ENCODE peak calls at places on chromosomes 6 and 20, in seven cellular contexts. One of them, this sample, is unnamed.

GRCh38 chr6:143501851-143502250 is 9.7 kb downstream of the FUCA2 start:
- DNase-seq in cardiac muscle cell: no peak
- DNase-seq in astrocyte: no peak
- DNase-seq in GM12865: no peak
- DNase-seq in right atrium auricular region: no peak
- DNase-seq in central memory CD4-positive, alpha-beta T cell: no peak
- DNase-seq in Peyer's patch: no peak
- DNase-seq in this sample: no peak

GRCh38 chr20:17909745-17910345 is 58.7 kb downstream of the SNX5 start:
- DNase-seq in cardiac muscle cell: no peak
- DNase-seq in central memory CD4-positive, alpha-beta T cell: no peak
- DNase-seq in Peyer's patch: no peak
- DNase-seq in GM12865: no peak
- DNase-seq in right atrium auricular region: no peak
- DNase-seq in astrocyte: peak
- DNase-seq in this sample: no peak

GRCh38 chr6:47135772-47136171 is 93.6 kb upstream of the ADGRF1 start:
- DNase-seq in astrocyte: peak
- DNase-seq in cardiac muscle cell: no peak
- DNase-seq in GM12865: no peak
- DNase-seq in central memory CD4-positive, alpha-beta T cell: no peak
- DNase-seq in Peyer's patch: no peak
- DNase-seq in right atrium auricular region: no peak
- DNase-seq in this sample: no peak

GRCh38 chr6:107235007-107235406 is 119.7 kb upstream of the BEND3 start:
- DNase-seq in Peyer's patch: no peak
- DNase-seq in central memory CD4-positive, alpha-beta T cell: no peak
- DNase-seq in GM12865: no peak
- DNase-seq in right atrium auricular region: no peak
- DNase-seq in astrocyte: no peak
- DNase-seq in cardiac muscle cell: no peak
- DNase-seq in this sample: no peak

GRCh38 chr20:53708129-53708968 is 114.7 kb upstream of the ZNF217 start:
- DNase-seq in astrocyte: peak
- DNase-seq in cardiac muscle cell: no peak
- DNase-seq in central memory CD4-positive, alpha-beta T cell: peak
- DNase-seq in Peyer's patch: no peak
- DNase-seq in right atrium auricular region: no peak
- DNase-seq in GM12865: peak
- DNase-seq in this sample: no peak

GRCh38 chr6:117265425-117266266 is at the start of gene VGLL2:
- DNase-seq in GM12865: no peak
- DNase-seq in central memory CD4-positive, alpha-beta T cell: no peak
- DNase-seq in cardiac muscle cell: peak
- DNase-seq in Peyer's patch: no peak
- DNase-seq in astrocyte: peak
- DNase-seq in right atrium auricular region: peak
- DNase-seq in this sample: no peak

GRCh38 chr20:50242863-50243609 is 52.4 kb downstream of the CEBPB start:
- DNase-seq in right atrium auricular region: no peak
- DNase-seq in GM12865: no peak
- DNase-seq in astrocyte: peak
- DNase-seq in central memory CD4-positive, alpha-beta T cell: no peak
- DNase-seq in Peyer's patch: no peak
- DNase-seq in cardiac muscle cell: no peak
- DNase-seq in this sample: no peak

GRCh38 chr6:137846772-137847313 is 20.2 kb upstream of the TNFAIP3 start:
- DNase-seq in GM12865: peak
- DNase-seq in right atrium auricular region: no peak
- DNase-seq in astrocyte: no peak
- DNase-seq in Peyer's patch: no peak
- DNase-seq in central memory CD4-positive, alpha-beta T cell: no peak
- DNase-seq in cardiac muscle cell: no peak
- DNase-seq in this sample: no peak

GRCh38 chr6:127484207-127484858 is 25.1 kb upstream of the KIAA0408 start:
- DNase-seq in astrocyte: peak
- DNase-seq in GM12865: peak
- DNase-seq in Peyer's patch: no peak
- DNase-seq in central memory CD4-positive, alpha-beta T cell: peak
- DNase-seq in right atrium auricular region: no peak
- DNase-seq in cardiac muscle cell: no peak
- DNase-seq in this sample: no peak

GRCh38 chr6:28896505-28897392 is 27.0 kb downstream of the TRIM27 start:
- DNase-seq in astrocyte: peak
- DNase-seq in GM12865: peak
- DNase-seq in right atrium auricular region: peak
- DNase-seq in Peyer's patch: peak
- DNase-seq in central memory CD4-positive, alpha-beta T cell: peak
- DNase-seq in cardiac muscle cell: peak
- DNase-seq in this sample: peak

GRCh38 chr6:21375206-21375605 is 218.3 kb upstream of the SOX4 start:
- DNase-seq in cardiac muscle cell: no peak
- DNase-seq in astrocyte: no peak
- DNase-seq in Peyer's patch: no peak
- DNase-seq in right atrium auricular region: no peak
- DNase-seq in central memory CD4-positive, alpha-beta T cell: no peak
- DNase-seq in GM12865: peak
- DNase-seq in this sample: no peak

GRCh38 chr6:130600880-130601341 is 226.3 kb upstream of the SMLR1 start:
- DNase-seq in right atrium auricular region: no peak
- DNase-seq in cardiac muscle cell: no peak
- DNase-seq in Peyer's patch: no peak
- DNase-seq in central memory CD4-positive, alpha-beta T cell: no peak
- DNase-seq in GM12865: no peak
- DNase-seq in astrocyte: peak
- DNase-seq in this sample: no peak

GRCh38 chr6:14381225-14381887 is 263.8 kb downstream of the CD83 start:
- DNase-seq in Peyer's patch: no peak
- DNase-seq in GM12865: no peak
- DNase-seq in cardiac muscle cell: no peak
- DNase-seq in central memory CD4-positive, alpha-beta T cell: no peak
- DNase-seq in right atrium auricular region: no peak
- DNase-seq in astrocyte: no peak
- DNase-seq in this sample: no peak

GRCh38 chr20:8633366-8633765 is 435.5 kb upstream of the PLCB4 start:
- DNase-seq in GM12865: no peak
- DNase-seq in astrocyte: peak
- DNase-seq in cardiac muscle cell: no peak
- DNase-seq in right atrium auricular region: no peak
- DNase-seq in central memory CD4-positive, alpha-beta T cell: no peak
- DNase-seq in Peyer's patch: no peak
- DNase-seq in this sample: no peak

GRCh38 chr6:28474441-28475219 is 31.3 kb upstream of the ZSCAN23 start:
- DNase-seq in central memory CD4-positive, alpha-beta T cell: no peak
- DNase-seq in cardiac muscle cell: peak
- DNase-seq in Peyer's patch: no peak
- DNase-seq in right atrium auricular region: no peak
- DNase-seq in astrocyte: peak
- DNase-seq in GM12865: peak
- DNase-seq in this sample: no peak

GRCh38 chr20:13626724-13627123 is 12.0 kb downstream of the TASP1 start:
- DNase-seq in central memory CD4-positive, alpha-beta T cell: no peak
- DNase-seq in Peyer's patch: no peak
- DNase-seq in GM12865: no peak
- DNase-seq in right atrium auricular region: no peak
- DNase-seq in astrocyte: no peak
- DNase-seq in cardiac muscle cell: no peak
- DNase-seq in this sample: no peak

This sample was measured in osteocyte.